ENCODE peak calls at places on chromosomes 12 and 14, in four cellular contexts. I, T, Z and L are unnamed samples. For H3K4me1, the result is how much of the 10 kb centered on the place peaks cover.

GRCh38 chr12:57254506-57255280 is 3.7 kb upstream of the STAC3 start:
- DNase-seq in I (no peak), T (no peak), Z (no peak), L (no peak)

GRCh38 chr12:119609358-119609757 is 15.8 kb downstream of the TMEM233 start:
- DNase-seq in I (no peak), T (no peak), Z (no peak), L (no peak)

GRCh38 chr12:55729592-55730446 is 1.0 kb upstream of the CD63 start:
- DNase-seq in I (peak), T (peak), Z (peak), L (peak)

GRCh38 chr12:79444089-79444488 is 246.7 kb downstream of the PAWR start:
- DNase-seq in I (no peak), T (no peak), Z (peak), L (no peak)

GRCh38 chr12:32032205-32032810 is 73.1 kb downstream of the RESF1 start:
- DNase-seq in I (peak), T (no peak), Z (no peak), L (no peak)

GRCh38 chr14:24094839-24095195 is 706 bp downstream of the PCK2 start:
- DNase-seq in I (no peak), T (no peak), Z (no peak), L (no peak)

GRCh38 chr14:100902792-100903191 is 730 bp downstream of the RTL1 start:
- DNase-seq in I (peak), T (no peak), Z (no peak), L (no peak)

GRCh38 chr12:123149088-123149827 is 1.6 kb downstream of the PITPNM2 start:
- DNase-seq in I (no peak), T (no peak), Z (no peak), L (no peak)

GRCh38 chr14:56199976-56200577 is 81.9 kb downstream of the PELI2 start:
- DNase-seq in I (no peak), T (no peak), Z (no peak), L (no peak)

GRCh38 chr14:53953002-53953827 is 3.4 kb downstream of the BMP4 start:
- DNase-seq in I (peak), T (peak), Z (peak), L (peak)

GRCh38 chr14:99317231-99318090 is 45.5 kb upstream of the BCL11B start:
- DNase-seq in I (no peak), T (no peak), Z (no peak), L (no peak)

GRCh38 chr14:67622675-67623074 is 3.0 kb downstream of the ARG2 start:
- DNase-seq in I (peak), T (no peak), Z (peak), L (no peak)

GRCh38 chr14:103891667-103892215 is 36.5 kb upstream of the TDRD9 start:
- DNase-seq in I (no peak), T (no peak), Z (no peak), L (no peak)

GRCh38 chr14:23887536-23887935 is 66.0 kb upstream of the DHRS4 start:
- DNase-seq in I (no peak), T (no peak), Z (no peak), L (no peak)

GRCh38 chr14:22883191-22883976 is at the start of gene REM2:
- DNase-seq in I (peak), T (no peak), Z (no peak), L (peak)
- H3K4me3 ChIP-seq in I (peak), T (no peak), Z (no peak), L (no peak)

DNA sequence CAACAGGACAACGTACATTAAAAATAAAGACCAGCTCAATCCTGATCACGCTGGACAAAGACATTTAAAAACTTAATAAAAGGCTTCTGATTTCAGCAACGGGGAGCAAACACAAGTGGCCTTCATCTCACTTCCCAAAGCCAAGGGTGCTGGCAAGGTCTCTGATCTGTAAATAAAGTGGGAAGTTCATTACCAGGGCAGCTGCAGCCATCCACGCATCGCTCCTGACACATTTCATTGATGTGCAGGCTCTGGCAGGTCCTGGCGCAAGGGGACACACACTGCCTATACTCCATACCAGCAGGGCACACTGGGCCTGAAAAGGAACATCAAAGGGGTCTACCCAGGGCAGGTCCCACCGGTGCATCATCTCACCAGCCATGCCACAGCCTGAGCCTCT is 51.0 kb downstream of the VWF start:
- DNase-seq in I (no peak), T (no peak), Z (no peak), L (no peak)
- H3K4me1 ChIP-seq in I (under half), T (half or more), Z (half or more), L (under half)

GRCh38 chr12:49748306-49748705 is 6.9 kb downstream of the TMBIM6 start:
- DNase-seq in I (no peak), T (no peak), Z (peak), L (no peak)

GRCh38 chr12:49744363-49744885 is 3.1 kb downstream of the TMBIM6 start:
- DNase-seq in I (no peak), T (no peak), Z (no peak), L (no peak)

GRCh38 chr12:49750027-49750977 is 8.9 kb downstream of the TMBIM6 start:
- DNase-seq in I (peak), T (no peak), Z (no peak), L (no peak)

GRCh38 chr12:49750994-49751393 is 9.6 kb downstream of the TMBIM6 start:
- DNase-seq in I (no peak), T (no peak), Z (no peak), L (no peak)

DNA sequence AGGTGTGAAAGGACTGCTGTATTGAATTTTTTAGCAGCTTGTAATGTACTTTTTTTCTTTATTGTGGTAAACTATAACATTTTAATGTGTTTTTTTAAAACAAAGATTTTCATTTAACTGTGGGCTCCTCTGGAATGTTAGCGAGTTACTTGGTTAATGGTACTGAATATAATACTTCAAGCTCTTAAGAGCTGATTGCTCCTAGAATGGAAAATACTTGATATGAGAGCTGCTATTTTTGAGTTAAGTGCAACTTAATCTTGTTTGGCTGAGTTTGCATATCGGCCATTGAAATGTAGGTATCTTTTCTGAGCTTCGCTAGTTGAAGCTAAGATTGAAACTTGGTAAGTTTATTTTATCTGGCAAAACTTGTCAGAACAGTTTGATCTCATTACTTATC is 7.4 kb downstream of the TMBIM6 start:
- DNase-seq in I (peak), T (no peak), Z (no peak), L (no peak)
- H3K4me3 ChIP-seq in I (peak), T (no peak), Z (no peak), L (no peak)

DNA sequence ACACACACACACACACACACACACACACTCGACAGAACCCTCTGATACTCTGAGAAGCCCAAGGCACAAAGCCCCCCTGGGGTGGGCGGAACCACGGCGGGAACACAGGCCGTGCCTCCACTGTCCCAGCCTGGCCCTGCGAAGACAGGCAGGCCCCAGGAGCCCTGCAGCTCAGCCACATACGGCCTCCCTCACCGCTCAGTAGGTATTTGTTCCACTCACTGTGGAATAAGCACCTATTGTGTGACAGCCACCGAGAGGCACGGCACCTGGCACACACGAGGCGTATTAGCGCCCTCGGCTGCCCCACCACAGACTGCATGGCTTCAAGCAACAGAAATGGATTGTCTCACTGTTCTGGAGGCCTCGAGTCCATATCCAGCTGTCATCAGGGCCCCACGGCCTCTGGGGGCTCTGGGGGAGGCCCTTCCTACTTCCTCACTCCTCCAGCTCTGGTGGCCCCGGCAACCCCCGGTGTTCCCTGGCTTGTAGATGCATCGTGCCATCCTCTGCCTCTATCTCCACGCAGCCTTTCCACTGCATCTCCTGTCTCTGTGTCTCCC is 66.3 kb downstream of the NCOR2 start:
- DNase-seq in I (no peak), T (no peak), Z (no peak), L (no peak)
- H3K4me1 ChIP-seq in I (under half), T (half or more), Z (under half), L (under half)